ENCODE peak calls at places on chromosomes 12 and 14, in eight cellular contexts. One of them, this sample, is unnamed.

GRCh38 chr12:129719426-129719825 is 184.4 kb downstream of the TMEM132D start:
- DNase-seq in globus pallidus: no peak
- DNase-seq in activated CD8-positive, alpha-beta T cell treated with anti-CD3 and anti-CD28 coated beads for 36 hours: no peak
- DNase-seq in NAMALWA: no peak
- DNase-seq in colonic mucosa: no peak
- DNase-seq in activated T-helper 1 cell treated with anti-CD3 and anti-CD28 coated beads, Interleukin-2, amount 50 U/mL, for 16 hours: no peak
- DNase-seq in activated CD4-positive, alpha-beta T cell treated with anti-CD3 and anti-CD28 coated beads, Interleukin-2, amount 50 U/mL, for 48 hours: no peak
- DNase-seq in NCI-H187 treated with DMSO at 0.1 percent for 48 hours: no peak
- DNase-seq in this sample: no peak

GRCh38 chr14:45125754-45126153 is 8.5 kb downstream of the FKBP3 start:
- DNase-seq in colonic mucosa: no peak
- DNase-seq in activated CD4-positive, alpha-beta T cell treated with anti-CD3 and anti-CD28 coated beads, Interleukin-2, amount 50 U/mL, for 48 hours: no peak
- DNase-seq in activated T-helper 1 cell treated with anti-CD3 and anti-CD28 coated beads, Interleukin-2, amount 50 U/mL, for 16 hours: no peak
- DNase-seq in activated CD8-positive, alpha-beta T cell treated with anti-CD3 and anti-CD28 coated beads for 36 hours: no peak
- DNase-seq in NAMALWA: no peak
- DNase-seq in NCI-H187 treated with DMSO at 0.1 percent for 48 hours: no peak
- DNase-seq in globus pallidus: no peak
- DNase-seq in this sample: no peak

GRCh38 chr12:123860369-123860768 is 98.3 kb downstream of the DNAH10 start:
- DNase-seq in NAMALWA: no peak
- DNase-seq in activated T-helper 1 cell treated with anti-CD3 and anti-CD28 coated beads, Interleukin-2, amount 50 U/mL, for 16 hours: no peak
- DNase-seq in activated CD4-positive, alpha-beta T cell treated with anti-CD3 and anti-CD28 coated beads, Interleukin-2, amount 50 U/mL, for 48 hours: no peak
- DNase-seq in activated CD8-positive, alpha-beta T cell treated with anti-CD3 and anti-CD28 coated beads for 36 hours: no peak
- DNase-seq in globus pallidus: peak
- DNase-seq in colonic mucosa: no peak
- DNase-seq in NCI-H187 treated with DMSO at 0.1 percent for 48 hours: no peak
- DNase-seq in this sample: no peak

GRCh38 chr12:88737838-88738472 is 157.7 kb upstream of the KITLG start:
- DNase-seq in NAMALWA: no peak
- DNase-seq in activated CD8-positive, alpha-beta T cell treated with anti-CD3 and anti-CD28 coated beads for 36 hours: no peak
- DNase-seq in activated T-helper 1 cell treated with anti-CD3 and anti-CD28 coated beads, Interleukin-2, amount 50 U/mL, for 16 hours: no peak
- DNase-seq in activated CD4-positive, alpha-beta T cell treated with anti-CD3 and anti-CD28 coated beads, Interleukin-2, amount 50 U/mL, for 48 hours: no peak
- DNase-seq in NCI-H187 treated with DMSO at 0.1 percent for 48 hours: no peak
- DNase-seq in globus pallidus: no peak
- DNase-seq in colonic mucosa: no peak
- DNase-seq in this sample: no peak

GRCh38 chr14:48954446-48954845 is 631.7 kb downstream of the RPS29 start:
- DNase-seq in activated T-helper 1 cell treated with anti-CD3 and anti-CD28 coated beads, Interleukin-2, amount 50 U/mL, for 16 hours: no peak
- DNase-seq in activated CD4-positive, alpha-beta T cell treated with anti-CD3 and anti-CD28 coated beads, Interleukin-2, amount 50 U/mL, for 48 hours: no peak
- DNase-seq in NAMALWA: no peak
- DNase-seq in activated CD8-positive, alpha-beta T cell treated with anti-CD3 and anti-CD28 coated beads for 36 hours: no peak
- DNase-seq in colonic mucosa: no peak
- DNase-seq in NCI-H187 treated with DMSO at 0.1 percent for 48 hours: no peak
- DNase-seq in globus pallidus: no peak
- DNase-seq in this sample: no peak

GRCh38 chr12:34186492-34186891 is 164.2 kb downstream of the ALG10 start:
- DNase-seq in NAMALWA: peak
- DNase-seq in activated CD4-positive, alpha-beta T cell treated with anti-CD3 and anti-CD28 coated beads, Interleukin-2, amount 50 U/mL, for 48 hours: no peak
- DNase-seq in colonic mucosa: no peak
- DNase-seq in NCI-H187 treated with DMSO at 0.1 percent for 48 hours: no peak
- DNase-seq in activated T-helper 1 cell treated with anti-CD3 and anti-CD28 coated beads, Interleukin-2, amount 50 U/mL, for 16 hours: no peak
- DNase-seq in globus pallidus: no peak
- DNase-seq in activated CD8-positive, alpha-beta T cell treated with anti-CD3 and anti-CD28 coated beads for 36 hours: no peak
- DNase-seq in this sample: no peak

GRCh38 chr14:104817930-104818713 is 17.2 kb downstream of the ZBTB42 start:
- DNase-seq in activated T-helper 1 cell treated with anti-CD3 and anti-CD28 coated beads, Interleukin-2, amount 50 U/mL, for 16 hours: no peak
- DNase-seq in NAMALWA: no peak
- DNase-seq in activated CD4-positive, alpha-beta T cell treated with anti-CD3 and anti-CD28 coated beads, Interleukin-2, amount 50 U/mL, for 48 hours: no peak
- DNase-seq in NCI-H187 treated with DMSO at 0.1 percent for 48 hours: no peak
- DNase-seq in globus pallidus: no peak
- DNase-seq in colonic mucosa: peak
- DNase-seq in activated CD8-positive, alpha-beta T cell treated with anti-CD3 and anti-CD28 coated beads for 36 hours: no peak
- DNase-seq in this sample: no peak

GRCh38 chr12:118061876-118062791 is 1.2 kb upstream of the WSB2 start:
- DNase-seq in activated CD4-positive, alpha-beta T cell treated with anti-CD3 and anti-CD28 coated beads, Interleukin-2, amount 50 U/mL, for 48 hours: peak
- DNase-seq in colonic mucosa: peak
- DNase-seq in activated T-helper 1 cell treated with anti-CD3 and anti-CD28 coated beads, Interleukin-2, amount 50 U/mL, for 16 hours: no peak
- DNase-seq in NCI-H187 treated with DMSO at 0.1 percent for 48 hours: peak
- DNase-seq in activated CD8-positive, alpha-beta T cell treated with anti-CD3 and anti-CD28 coated beads for 36 hours: peak
- DNase-seq in globus pallidus: peak
- DNase-seq in NAMALWA: no peak
- DNase-seq in this sample: peak

GRCh38 chr12:52243774-52244614 is 11.0 kb downstream of the KRT7 start:
- DNase-seq in activated T-helper 1 cell treated with anti-CD3 and anti-CD28 coated beads, Interleukin-2, amount 50 U/mL, for 16 hours: peak
- DNase-seq in NCI-H187 treated with DMSO at 0.1 percent for 48 hours: no peak
- DNase-seq in colonic mucosa: peak
- DNase-seq in activated CD4-positive, alpha-beta T cell treated with anti-CD3 and anti-CD28 coated beads, Interleukin-2, amount 50 U/mL, for 48 hours: peak
- DNase-seq in globus pallidus: no peak
- DNase-seq in activated CD8-positive, alpha-beta T cell treated with anti-CD3 and anti-CD28 coated beads for 36 hours: peak
- DNase-seq in NAMALWA: no peak
- DNase-seq in this sample: no peak

GRCh38 chr12:131437706-131438210 is 273.1 kb upstream of the SFSWAP start:
- DNase-seq in activated CD4-positive, alpha-beta T cell treated with anti-CD3 and anti-CD28 coated beads, Interleukin-2, amount 50 U/mL, for 48 hours: no peak
- DNase-seq in NAMALWA: no peak
- DNase-seq in activated CD8-positive, alpha-beta T cell treated with anti-CD3 and anti-CD28 coated beads for 36 hours: no peak
- DNase-seq in NCI-H187 treated with DMSO at 0.1 percent for 48 hours: no peak
- DNase-seq in colonic mucosa: no peak
- DNase-seq in activated T-helper 1 cell treated with anti-CD3 and anti-CD28 coated beads, Interleukin-2, amount 50 U/mL, for 16 hours: no peak
- DNase-seq in globus pallidus: no peak
- DNase-seq in this sample: no peak

This sample was measured in retinal pigment epithelial cell.